ENCODE peak calls at places on chromosomes 5 and 9, in four cellular contexts. A is GM12865, Q is psoas muscle, S is GM13976. V is an unnamed sample.

GRCh38 chr5:97475847-97476246 is 292.8 kb upstream of the RIOK2 start:
- DNase-seq in A (no peak), Q (no peak), S (no peak), V (no peak)

GRCh38 chr9:104970588-104970987 is 42.6 kb upstream of the ABCA1 start:
- DNase-seq in A (no peak), Q (no peak), S (no peak), V (no peak)

GRCh38 chr5:124651663-124652513 is 94.6 kb downstream of the ZNF608 start:
- DNase-seq in S (peak; percentile 76), Q (peak; percentile 88), A (peak; percentile 81), V (peak; percentile 63)

GRCh38 chr5:168464214-168464613 is 22.1 kb upstream of the RARS1 start:
- DNase-seq in A (no peak), S (no peak), Q (no peak), V (no peak)

GRCh38 chr9:137370865-137371520 is 52.0 kb downstream of the EXD3 start:
- DNase-seq in S (no peak), Q (peak; percentile 40), A (no peak), V (no peak)

GRCh38 chr5:146395233-146395632 is 51.9 kb upstream of the TCERG1 start:
- DNase-seq in S (no peak), A (no peak), Q (no peak), V (no peak)

GRCh38 chr9:76852026-76852425 is 53.9 kb downstream of the PRUNE2 start:
- DNase-seq in A (no peak), S (no peak), Q (no peak), V (no peak)

GRCh38 chr5:166363071-166363470 is 1928.4 kb upstream of the WWC1 start:
- DNase-seq in A (no peak), Q (no peak), S (no peak), V (no peak)

GRCh38 chr5:75622564-75622963 is 11.3 kb downstream of the ANKDD1B start:
- DNase-seq in S (no peak), A (no peak), Q (no peak), V (no peak)

GRCh38 chr9:122372856-122373845 is 2.3 kb downstream of the PTGS1 start:
- DNase-seq in S (no peak), Q (no peak), A (no peak), V (no peak)

GRCh38 chr5:156615901-156616300 is 234.2 kb upstream of the PPP1R2B start:
- DNase-seq in A (no peak), S (no peak), Q (no peak), V (no peak)

GRCh38 chr5:125453011-125453410 is 706.6 kb upstream of the ZNF608 start:
- DNase-seq in Q (no peak), S (no peak), A (no peak), V (no peak)

GRCh38 chr9:124754289-124754688 is 16.8 kb downstream of the NR6A1 start:
- DNase-seq in Q (no peak), S (no peak), A (no peak), V (no peak)

GRCh38 chr9:85298434-85298833 is 443.3 kb downstream of the AGTPBP1 start:
- DNase-seq in S (no peak), A (no peak), Q (no peak), V (no peak)

GRCh38 chr9:16321461-16322119 is 548.9 kb downstream of the BNC2 start:
- DNase-seq in S (no peak), A (no peak), Q (no peak), V (no peak)

GRCh38 chr5:111367081-111367480 is 142.9 kb downstream of the CAMK4 start:
- DNase-seq in A (no peak), S (no peak), Q (no peak), V (no peak)

GRCh38 chr5:141637693-141638419 is 1.1 kb downstream of the RELL2 start:
- DNase-seq in A (peak; percentile 86), Q (peak; percentile 70), S (peak; percentile 74), V (peak; percentile 75)

GRCh38 chr9:21777701-21778100 is 24.7 kb upstream of the MTAP start:
- DNase-seq in S (no peak), A (no peak), Q (no peak), V (no peak)

GRCh38 chr9:19373527-19373926 is 6.5 kb downstream of the RPS6 start:
- DNase-seq in S (no peak), Q (no peak), A (no peak), V (no peak)

GRCh38 chr9:130444565-130445221 is at the start of gene ASS1:
- DNase-seq in S (peak; percentile 74), A (no peak), Q (peak; percentile 82), V (peak; percentile 74)

GRCh38 chr9:95125652-95126051 is 191.9 kb downstream of the FANCC start:
- DNase-seq in A (no peak), Q (no peak), S (no peak), V (no peak)

GRCh38 chr9:95116002-95116819 is 201.3 kb downstream of the FANCC start:
- DNase-seq in Q (no peak), A (no peak), S (no peak), V (no peak)

GRCh38 chr9:95124582-95125359 is 192.7 kb downstream of the FANCC start:
- DNase-seq in A (no peak), S (no peak), Q (no peak), V (no peak)

GRCh38 chr9:95116820-95117204 is 200.7 kb downstream of the FANCC start:
- DNase-seq in Q (no peak), S (no peak), A (no peak), V (no peak)

DNA sequence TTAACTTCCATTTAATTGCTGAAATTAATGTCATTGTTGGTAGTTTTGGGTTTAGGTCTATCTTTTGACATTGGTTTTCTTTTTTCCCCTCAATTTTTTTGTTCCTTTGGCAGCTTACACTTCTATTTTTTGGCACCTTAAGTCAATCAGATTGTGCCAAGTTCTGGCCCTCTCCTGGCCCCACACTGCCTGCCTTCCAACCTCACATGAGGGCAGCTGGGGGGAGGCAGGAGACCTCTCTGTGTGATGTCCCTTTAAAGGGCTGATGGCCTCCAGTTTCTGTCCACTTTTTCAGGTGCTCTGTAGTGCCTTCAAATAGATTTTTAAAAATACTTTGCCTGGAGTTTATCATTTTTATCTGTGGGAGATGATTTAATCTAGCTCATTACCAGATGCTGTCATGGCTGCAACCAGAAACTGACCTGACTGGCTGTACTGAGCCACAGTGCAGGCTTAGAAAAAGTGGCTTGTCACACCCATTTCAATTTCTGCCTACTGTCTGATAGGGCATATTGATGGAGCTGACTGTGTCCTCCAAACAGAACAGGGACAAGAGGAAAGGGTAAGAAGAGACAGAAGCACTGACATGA is 196.6 kb downstream of the FANCC start:
- DNase-seq in Q (no peak), A (no peak), S (no peak), V (no peak)
- TF ChIP-seq CTCF in Q (no peak), A (no peak), S (no peak), V (no peak)

GRCh38 chr9:134381262-134381661 is 55.0 kb downstream of the RXRA start:
- DNase-seq in Q (no peak), S (no peak), A (no peak), V (no peak)

GRCh38 chr9:134382733-134383132 is 56.5 kb downstream of the RXRA start:
- DNase-seq in Q (no peak), S (no peak), A (no peak), V (no peak)

GRCh38 chr9:134383148-134383547 is 56.9 kb downstream of the RXRA start:
- DNase-seq in A (no peak), Q (no peak), S (no peak), V (no peak)

GRCh38 chr9:134379774-134380431 is 53.6 kb downstream of the RXRA start:
- DNase-seq in A (no peak), Q (peak; percentile 75), S (no peak), V (no peak)

GRCh38 chr9:134381671-134382505 is 55.6 kb downstream of the RXRA start:
- DNase-seq in S (peak; percentile 71), Q (peak; percentile 73), A (peak; percentile 62), V (no peak)
- TF ChIP-seq CTCF in S (peak; percentile 9), Q (no peak), A (peak; percentile 52), V (peak; percentile 47)

GRCh38 chr9:99819123-99819483 is 2.6 kb upstream of the NR4A3 start:
- DNase-seq in A (no peak), Q (no peak), S (no peak), V (no peak)
- TF ChIP-seq CTCF in A (no peak), Q (no peak), S (no peak), V (no peak)

GRCh38 chr5:109478830-109479229 is 69.1 kb upstream of the PJA2 start:
- DNase-seq in A (no peak), Q (no peak), S (no peak), V (no peak)

GRCh38 chr5:109482748-109483147 is 73.0 kb upstream of the PJA2 start:
- DNase-seq in S (no peak), Q (no peak), A (no peak), V (no peak)

GRCh38 chr5:109476292-109476691 is 66.5 kb upstream of the PJA2 start:
- DNase-seq in A (no peak), S (no peak), Q (no peak), V (no peak)

GRCh38 chr5:109483395-109483974 is 73.7 kb upstream of the PJA2 start:
- DNase-seq in A (no peak), Q (no peak), S (no peak), V (no peak)

DNA sequence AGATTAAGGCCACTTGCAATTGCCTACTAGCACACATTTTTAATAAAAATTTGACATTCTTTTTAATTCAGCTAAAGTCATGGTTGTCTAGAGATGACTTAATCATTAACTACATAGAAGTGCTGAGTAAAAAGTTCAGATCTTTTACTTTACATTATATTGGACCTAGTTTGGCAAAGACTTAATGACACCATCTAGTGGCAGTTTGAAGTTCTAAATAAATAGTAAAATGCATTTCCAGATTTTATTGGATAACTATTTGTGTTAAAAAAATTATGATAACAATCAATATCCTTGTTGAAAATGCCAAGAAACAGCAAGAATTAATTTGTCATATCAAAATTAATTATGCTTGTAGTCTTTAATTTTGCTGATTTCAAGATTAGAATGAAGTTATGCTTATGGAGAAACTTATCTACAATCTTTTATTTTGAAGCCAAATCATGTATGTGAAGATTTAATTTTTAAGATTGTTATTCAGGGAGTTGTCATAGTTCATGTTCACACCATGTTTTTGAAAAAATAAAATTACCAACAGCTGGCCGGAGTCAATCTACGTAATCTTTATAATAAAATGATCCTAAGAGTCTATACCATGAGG is 69.6 kb upstream of the PJA2 start:
- DNase-seq in S (peak; percentile 16), A (peak; percentile 12), Q (no peak), V (peak; percentile 23)
- TF ChIP-seq CTCF in S (peak; percentile 14), A (peak; percentile 25), Q (peak; percentile 26), V (peak; percentile 46)

GRCh38 chr5:159965031-159965837 is 43.7 kb upstream of the TTC1 start:
- DNase-seq in A (peak; percentile 27), Q (peak; percentile 70), S (peak; percentile 47), V (no peak)
- TF ChIP-seq CTCF in A (peak; percentile 28), Q (peak; percentile 42), S (peak; percentile 62), V (peak; percentile 78)

GRCh38 chr5:149730620-149731331 is 666 bp downstream of the PPARGC1B start:
- DNase-seq in Q (peak; percentile 82), S (peak; percentile 74), A (peak; percentile 78), V (peak; percentile 75)
- TF ChIP-seq CTCF in Q (no peak), S (no peak), A (no peak), V (peak; percentile 32)

GRCh38 chr9:78783743-78784142 is 486.8 kb downstream of the PSAT1 start:
- DNase-seq in S (no peak), A (no peak), Q (no peak), V (no peak)
- TF ChIP-seq CTCF in S (no peak), A (no peak), Q (no peak), V (no peak)

GRCh38 chr5:77867194-77867691 is 91.1 kb upstream of the TBCA start:
- DNase-seq in S (no peak), A (no peak), Q (no peak), V (no peak)
- TF ChIP-seq CTCF in S (no peak), A (peak; percentile 17), Q (no peak), V (peak; percentile 25)